ENCODE peak calls at places on chromosomes 12 and 14, in seven cellular contexts. U is RWPE2; P is CD8-positive, alpha-beta memory T cell; X is lower lobe of right lung; D is colonic mucosa; L is IMR-90; T is GM12878. R is an unnamed sample.

GRCh38 chr14:75274899-75275569 is 3.6 kb upstream of the FOS start:
- DNase-seq in U (no peak), P (peak; percentile 84), X (peak; percentile 86), D (peak; percentile 63), L (peak; percentile 96), T (peak; percentile 40), R (peak; percentile 31)

GRCh38 chr12:43206396-43206795 is 345.6 kb downstream of the ADAMTS20 start:
- DNase-seq in U (no peak), P (no peak), X (no peak), D (no peak), L (peak; percentile 70), T (no peak), R (no peak)

GRCh38 chr12:6285063-6285477 is 25.4 kb upstream of the PLEKHG6 start:
- DNase-seq in U (no peak), P (peak; percentile 49), X (peak; percentile 62), D (peak; percentile 74), L (peak; percentile 76), T (no peak), R (no peak)

GRCh38 chr12:42798811-42799438 is 209.4 kb upstream of the PRICKLE1 start:
- DNase-seq in U (no peak), P (no peak), X (no peak), D (no peak), L (peak; percentile 76), T (no peak), R (no peak)

GRCh38 chr14:24861083-24861630 is 188.8 kb downstream of the STXBP6 start:
- DNase-seq in U (no peak), P (no peak), X (no peak), D (no peak), L (peak; percentile 68), T (no peak), R (no peak)

GRCh38 chr12:3164454-3165310 is 87.5 kb downstream of the TSPAN9 start:
- DNase-seq in U (no peak), P (no peak), X (no peak), D (no peak), L (peak; percentile 43), T (no peak), R (no peak)

GRCh38 chr12:70692681-70693288 is 55.6 kb upstream of the PTPRB start:
- DNase-seq in U (no peak), P (no peak), X (no peak), D (no peak), L (peak; percentile 29), T (no peak), R (no peak)

GRCh38 chr14:52079239-52079956 is 10.5 kb upstream of the NID2 start:
- DNase-seq in U (no peak), P (no peak), X (no peak), D (no peak), L (peak; percentile 71), T (no peak), R (no peak)

GRCh38 chr12:26939192-26939832 is 1.0 kb downstream of the FGFR1OP2 start:
- DNase-seq in U (no peak), P (no peak), X (no peak), D (no peak), L (peak; percentile 31), T (peak; percentile 34), R (no peak)

GRCh38 chr12:76252031-76252430 is 96.2 kb downstream of the BBS10 start:
- DNase-seq in U (no peak), P (no peak), X (no peak), D (no peak), L (no peak), T (no peak), R (no peak)

GRCh38 chr12:10067942-10068341 is 30.8 kb downstream of the CLEC1A start:
- DNase-seq in U (no peak), P (no peak), X (no peak), D (no peak), L (no peak), T (no peak), R (no peak)

GRCh38 chr14:101733211-101733610 is 28.3 kb upstream of the PPP2R5C start:
- DNase-seq in U (no peak), P (no peak), X (no peak), D (peak; percentile 22), L (peak; percentile 48), T (no peak), R (no peak)

GRCh38 chr14:93950948-93951668 is 24.0 kb downstream of the FAM181A start:
- DNase-seq in U (no peak), P (no peak), X (no peak), D (no peak), L (peak; percentile 30), T (no peak), R (no peak)

GRCh38 chr12:89529738-89530137 is 3.9 kb upstream of the POC1B start:
- DNase-seq in U (no peak), P (peak; percentile 52), X (no peak), D (no peak), L (peak; percentile 67), T (peak; percentile 13), R (no peak)

GRCh38 chr12:127214196-127214595 is 1052.8 kb upstream of the TMEM132C start:
- DNase-seq in U (no peak), P (no peak), X (no peak), D (no peak), L (no peak), T (no peak), R (no peak)

GRCh38 chr12:64551676-64552075 is 58.6 kb upstream of the RASSF3 start:
- DNase-seq in U (no peak), P (no peak), X (no peak), D (no peak), L (no peak), T (no peak), R (no peak)

GRCh38 chr14:32085182-32085844 is 8.2 kb downstream of the ARHGAP5 start:
- DNase-seq in U (no peak), P (no peak), X (no peak), D (no peak), L (no peak), T (no peak), R (no peak)

GRCh38 chr12:97568336-97569180 is 106.0 kb downstream of the RMST start:
- DNase-seq in U (peak; percentile 68), P (no peak), X (no peak), D (peak; percentile 27), L (no peak), T (no peak), R (no peak)

GRCh38 chr14:104841730-104842129 is 23.3 kb upstream of the CEP170B start:
- DNase-seq in U (no peak), P (no peak), X (no peak), D (no peak), L (no peak), T (no peak), R (no peak)

GRCh38 chr14:52950898-52951729 is at the start of gene FERMT2:
- DNase-seq in U (peak; percentile 90), P (peak; percentile 1), X (peak; percentile 85), D (peak; percentile 66), L (peak; percentile 82), T (no peak), R (peak; percentile 57)

GRCh38 chr14:95667251-95667693 is 19.0 kb upstream of the TCL1B start:
- DNase-seq in U (no peak), P (no peak), X (no peak), D (no peak), L (no peak), T (no peak), R (no peak)

GRCh38 chr14:72699852-72700257 is 194.0 kb downstream of the DPF3 start:
- DNase-seq in U (no peak), P (no peak), X (peak; percentile 63), D (peak; percentile 25), L (peak; percentile 83), T (no peak), R (no peak)

GRCh38 chr12:1793426-1794210 is 26.7 kb upstream of the LRTM2 start:
- DNase-seq in U (peak; percentile 67), P (no peak), X (peak; percentile 42), D (no peak), L (no peak), T (no peak), R (no peak)

GRCh38 chr12:119669744-119670472 is 2.0 kb downstream of the PRKAB1 start:
- DNase-seq in U (no peak), P (no peak), X (peak; percentile 85), D (peak; percentile 61), L (no peak), T (no peak), R (no peak)

GRCh38 chr14:74952195-74952665 is 3.2 kb downstream of the PGF start:
- DNase-seq in U (peak; percentile 68), P (no peak), X (no peak), D (no peak), L (no peak), T (no peak), R (no peak)

GRCh38 chr12:62711626-62712305 is 223.2 kb downstream of the PPM1H start:
- DNase-seq in U (no peak), P (no peak), X (no peak), D (no peak), L (no peak), T (no peak), R (no peak)
- H3K4me3 ChIP-seq in U (no peak overlapping the region), P (no peak overlapping the region), X (no peak overlapping the region), D (no peak overlapping the region), L (no peak overlapping the region), T (no peak overlapping the region), R (no peak overlapping the region)

GRCh38 chr14:54622189-54622958 is 55.4 kb downstream of the SAMD4A start:
- DNase-seq in U (no peak), P (no peak), X (no peak), D (no peak), L (no peak), T (peak; percentile 61), R (peak; percentile 52)
- H3K36me3 ChIP-seq in U (no peaks in the 10 kb centered on the region), P (no peaks in the 10 kb centered on the region), X (no peaks in the 10 kb centered on the region), D (no peaks in the 10 kb centered on the region), L (no peaks in the 10 kb centered on the region), T (no peaks in the 10 kb centered on the region), R (no peaks in the 10 kb centered on the region)

DNA sequence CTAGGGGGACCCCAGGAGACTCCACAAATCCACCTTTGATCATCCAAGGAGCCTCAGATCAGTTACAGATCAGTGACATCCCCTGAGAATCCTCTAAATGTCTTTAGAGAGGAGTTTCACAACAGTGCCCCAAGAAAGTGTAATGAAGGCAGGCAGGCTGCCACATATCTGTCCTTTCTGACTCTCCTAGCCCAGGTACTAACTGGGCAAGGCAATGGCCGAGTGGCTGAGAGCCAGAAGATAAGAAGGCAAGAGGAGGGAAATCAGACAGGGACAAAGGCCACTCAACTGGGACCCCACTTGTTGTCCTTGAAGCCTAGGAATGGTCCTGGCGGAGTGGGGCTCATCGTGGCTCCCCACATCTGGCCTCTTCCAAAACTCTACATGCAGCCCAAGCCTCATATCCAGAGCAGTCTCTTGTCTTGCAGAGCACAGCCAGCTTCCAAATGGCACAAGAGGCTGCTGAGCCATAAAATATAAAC is 11.6 kb downstream of the ACTN1 start:
- DNase-seq in U (no peak), P (no peak), X (no peak), D (no peak), L (no peak), T (no peak), R (no peak)
- H3K4me3 ChIP-seq in U (no peak overlapping the region), P (peak overlapping the region; percentile 36), X (no peak overlapping the region), D (no peak overlapping the region), L (no peak overlapping the region), T (no peak overlapping the region), R (no peak overlapping the region)

DNA sequence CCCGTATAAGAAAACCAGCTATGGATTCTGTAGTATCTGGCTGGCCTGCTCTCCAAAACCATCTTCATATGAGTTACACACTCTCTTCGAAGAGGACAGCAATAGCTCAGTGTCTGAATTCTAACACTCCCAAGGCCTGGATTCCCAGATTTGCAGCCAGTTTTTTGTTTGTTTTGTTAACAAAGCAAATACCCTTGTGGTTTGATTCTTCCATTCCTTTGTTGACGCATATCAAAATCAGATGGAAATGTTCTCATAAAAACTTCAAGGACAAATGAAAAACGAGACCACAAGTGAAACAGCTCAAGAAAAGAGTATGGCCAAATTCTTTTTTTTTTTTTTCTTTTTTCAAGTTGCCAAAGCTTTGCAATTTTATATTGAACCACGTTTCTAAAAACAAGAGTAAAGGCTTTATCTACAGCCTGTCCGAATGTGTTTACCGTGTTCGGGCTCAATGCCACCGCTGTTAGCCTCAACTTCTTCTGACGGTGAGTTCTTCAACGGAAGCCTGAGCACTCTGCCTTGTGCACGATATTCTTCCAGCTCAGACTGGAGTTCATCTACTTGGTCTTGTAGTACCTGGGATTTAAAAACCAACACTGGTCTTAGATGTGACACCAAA is 67.5 kb downstream of the NIN start:
- DNase-seq in U (no peak), P (no peak), X (no peak), D (no peak), L (peak; percentile 74), T (no peak), R (no peak)
- H3K36me3 ChIP-seq in U (peaks cover 80% of the 10 kb centered on the region), P (peaks cover 65% of the 10 kb centered on the region), X (peaks cover 85% of the 10 kb centered on the region), D (no peaks in the 10 kb centered on the region), L (peaks cover 36% of the 10 kb centered on the region), T (peaks cover 18% of the 10 kb centered on the region), R (peaks cover 28% of the 10 kb centered on the region)

R was measured in GM06990.